ENCODE peak calls at places on chromosome 9, in four cellular contexts. E is endothelial cell, Q is uterus, R is nephron progenitor cell. X is an unnamed sample.

GRCh38 chr9:137502008-137502913 is 43.1 kb upstream of the NSMF start:
- DNase-seq in E (peak; percentile 40), Q (no peak), R (no peak), X (peak; percentile 43)

GRCh38 chr9:89870207-89870606 is 265.4 kb downstream of the GADD45G start:
- DNase-seq in E (no peak), Q (peak; percentile 50), R (no peak), X (no peak)

GRCh38 chr9:110426052-110426709 is 88.5 kb upstream of the TXNDC8 start:
- DNase-seq in E (no peak), Q (no peak), R (no peak), X (no peak)

GRCh38 chr9:37408933-37409710 is 13.4 kb upstream of the GRHPR start:
- DNase-seq in E (no peak), Q (no peak), R (no peak), X (no peak)

GRCh38 chr9:81499021-81499454 is 190.3 kb downstream of the TLE1 start:
- DNase-seq in E (no peak), Q (peak; percentile 60), R (no peak), X (no peak)

GRCh38 chr9:995192-995591 is 18.7 kb downstream of the DMRT3 start:
- DNase-seq in E (no peak), Q (no peak), R (no peak), X (no peak)

GRCh38 chr9:132506907-132507669 is 75.3 kb upstream of the BARHL1 start:
- DNase-seq in E (no peak), Q (no peak), R (no peak), X (no peak)

GRCh38 chr9:6620353-6620752 is 25.2 kb downstream of the GLDC start:
- DNase-seq in E (no peak), Q (no peak), R (no peak), X (no peak)

GRCh38 chr9:127293314-127293713 is 28.7 kb downstream of the GARNL3 start:
- DNase-seq in E (no peak), Q (no peak), R (no peak), X (no peak)

GRCh38 chr9:134171316-134172197 is 7.2 kb upstream of the RNU6ATAC start:
- DNase-seq in E (no peak), Q (no peak), R (no peak), X (no peak)

GRCh38 chr9:6197330-6197729 is 18.3 kb upstream of the IL33 start:
- DNase-seq in E (peak; percentile 28), Q (no peak), R (no peak), X (no peak)

GRCh38 chr9:112711050-112711689 is 6.7 kb downstream of the INIP start:
- DNase-seq in E (no peak), Q (no peak), R (no peak), X (no peak)

GRCh38 chr9:127673234-127673633 is 33.6 kb upstream of the CFAP157 start:
- DNase-seq in E (no peak), Q (no peak), R (no peak), X (no peak)

GRCh38 chr9:91492237-91492636 is 68.6 kb upstream of the NFIL3 start:
- DNase-seq in E (no peak), Q (no peak), R (no peak), X (no peak)

GRCh38 chr9:33447404-33448158 is at the start of gene AQP3:
- DNase-seq in E (peak; percentile 69), Q (peak; percentile 51), R (peak; percentile 82), X (peak; percentile 57)

GRCh38 chr9:37197158-37198033 is 77.0 kb downstream of the ZCCHC7 start:
- DNase-seq in E (peak; percentile 21), Q (no peak), R (no peak), X (no peak)

GRCh38 chr9:71758785-71759184 is 9.5 kb downstream of the CEMIP2 start:
- DNase-seq in E (no peak), Q (no peak), R (no peak), X (no peak)

GRCh38 chr9:113985968-113986585 is 92.0 kb downstream of the AMBP start:
- DNase-seq in E (no peak), Q (no peak), R (no peak), X (no peak)

GRCh38 chr9:18710089-18710488 is 236.1 kb downstream of the ADAMTSL1 start:
- DNase-seq in E (no peak), Q (no peak), R (no peak), X (no peak)

GRCh38 chr9:87167616-87168015 is 220.3 kb upstream of the GAS1 start:
- DNase-seq in E (no peak), Q (no peak), R (no peak), X (no peak)

GRCh38 chr9:92147030-92147853 is 32.0 kb upstream of the SPTLC1 start:
- DNase-seq in E (no peak), Q (peak; percentile 81), R (peak; percentile 34), X (no peak)

GRCh38 chr9:137506702-137507171 is 43.5 kb downstream of the PNPLA7 start:
- DNase-seq in E (no peak), Q (no peak), R (no peak), X (no peak)

GRCh38 chr9:6567140-6567591 is 78.4 kb downstream of the GLDC start:
- DNase-seq in E (no peak), Q (no peak), R (no peak), X (no peak)

GRCh38 chr9:19161257-19162025 is 34.1 kb upstream of the PLIN2 start:
- DNase-seq in E (no peak), Q (peak; percentile 81), R (no peak), X (no peak)

GRCh38 chr9:18942801-18943200 is 90.2 kb downstream of the SAXO1 start:
- DNase-seq in E (no peak), Q (no peak), R (no peak), X (no peak)

GRCh38 chr9:72674961-72675360 is 153.6 kb downstream of the TMC1 start:
- DNase-seq in E (no peak), Q (no peak), R (no peak), X (no peak)

GRCh38 chr9:80417211-80417773 is 845.5 kb downstream of the TLE4 start:
- DNase-seq in E (no peak), Q (no peak), R (no peak), X (no peak)

GRCh38 chr9:130072515-130073235 is 19.0 kb downstream of the GPR107 start:
- DNase-seq in E (no peak), Q (no peak), R (no peak), X (no peak)

GRCh38 chr9:106862115-106862945 is 636 bp upstream of the ZNF462 start:
- DNase-seq in E (peak; percentile 59), Q (peak; percentile 61), R (peak; percentile 60), X (peak; percentile 54)

GRCh38 chr9:96501981-96502833 is 52.2 kb downstream of the HABP4 start:
- DNase-seq in E (no peak), Q (no peak), R (no peak), X (no peak)

GRCh38 chr9:120755827-120756434 is 37.3 kb downstream of the FBXW2 start:
- DNase-seq in E (peak; percentile 73), Q (peak; percentile 59), R (peak; percentile 73), X (peak; percentile 79)

GRCh38 chr9:135039266-135039870 is 48.1 kb upstream of the OLFM1 start:
- DNase-seq in E (no peak), Q (no peak), R (no peak), X (no peak)

GRCh38 chr9:4298255-4299005 is 1.4 kb downstream of the GLIS3 start:
- DNase-seq in E (peak; percentile 6), Q (no peak), R (peak; percentile 29), X (peak; percentile 4)
- TF ChIP-seq CTCF in E (no peak), Q (no peak), R (no peak), X (peak; percentile 34)

GRCh38 chr9:69674112-69674511 is 1.9 kb upstream of the APBA1 start:
- DNase-seq in E (no peak), Q (no peak), R (no peak), X (no peak)
- TF ChIP-seq CTCF in E (no peak), Q (no peak), R (no peak), X (no peak)

DNA sequence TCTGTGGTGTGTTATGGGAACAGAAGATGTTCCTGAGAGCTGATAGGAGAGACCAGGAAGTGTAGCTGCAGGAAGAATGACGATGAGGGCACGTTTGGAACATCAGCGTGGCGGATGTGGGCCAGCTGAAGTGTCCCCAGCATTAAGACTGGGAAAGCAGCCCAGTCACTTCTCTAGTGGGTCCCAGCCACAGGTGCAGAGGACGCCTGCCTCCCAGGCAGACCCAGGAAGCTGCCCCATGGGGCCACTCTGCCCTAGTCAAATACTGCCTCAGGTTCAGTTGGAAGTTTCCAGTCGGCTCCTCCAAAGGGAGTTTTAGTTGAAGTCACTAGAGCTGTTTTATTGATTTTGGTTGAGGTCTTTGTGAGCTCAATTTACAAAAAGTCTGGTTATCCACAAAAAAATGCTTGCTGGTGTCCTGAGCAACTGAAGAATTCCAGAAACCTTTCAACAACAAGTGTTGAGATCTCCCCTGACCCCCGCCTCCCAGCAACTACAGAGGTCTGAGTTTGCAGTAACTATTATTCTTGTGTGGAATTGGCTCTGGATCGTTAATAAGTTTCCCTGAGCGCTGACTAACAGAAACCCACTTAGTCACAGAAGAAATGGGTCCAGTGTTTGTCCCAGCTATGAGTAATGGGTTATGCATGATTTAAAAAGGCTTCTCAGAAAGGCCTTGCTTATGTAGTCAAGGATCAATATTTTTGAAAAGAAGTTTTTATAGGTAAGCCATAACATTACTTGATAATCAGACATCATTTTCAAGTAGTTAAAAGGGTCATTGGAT is 294.1 kb downstream of the FANCC start:
- DNase-seq in E (no peak), Q (no peak), R (no peak), X (no peak)
- TF ChIP-seq CTCF in E (no peak), Q (no peak), R (no peak), X (no peak)

GRCh38 chr9:3475300-3476020 is 50.3 kb downstream of the RFX3 start:
- DNase-seq in E (no peak), Q (no peak), R (no peak), X (no peak)
- TF ChIP-seq CTCF in E (no peak), Q (no peak), R (no peak), X (no peak)